ENCODE peak calls at places on chromosome 3, in eight cellular contexts. M is NCI-H82; D is MM.1S; O is NCI-H2081; J is activated T-cell treated with anti-CD3 and anti-CD28 coated beads, Interleukin-2, amount 50 U/mL, for 72 hours; Q is A549; P is CD14-positive monocyte; G is naive thymus-derived CD4-positive, alpha-beta T cell. C is an unnamed sample.

GRCh38 chr3:47443611-47443995 is 32.1 kb downstream of the SCAP start:
- DNase-seq in M (peak; percentile 17), P (no peak), Q (peak; percentile 67), D (no peak), J (no peak), G (no peak), O (no peak), C (no peak)

GRCh38 chr3:127535901-127536817 is 54.4 kb downstream of the TPRA1 start:
- DNase-seq in D (peak; percentile 20), J (no peak), O (peak; percentile 82), M (no peak), G (no peak), P (no peak), Q (no peak), C (no peak)

GRCh38 chr3:13507791-13508339 is 27.8 kb downstream of the HDAC11 start:
- DNase-seq in M (no peak), Q (no peak), D (no peak), J (no peak), O (no peak), G (no peak), P (no peak), C (no peak)

GRCh38 chr3:184602406-184603155 is 41.0 kb downstream of the EPHB3 start:
- DNase-seq in M (peak; percentile 40), D (no peak), J (no peak), P (peak; percentile 28), O (no peak), G (no peak), Q (no peak), C (no peak)

GRCh38 chr3:61985020-61985419 is 388.3 kb downstream of the FEZF2 start:
- DNase-seq in G (no peak), J (no peak), D (no peak), Q (no peak), O (no peak), M (no peak), P (no peak), C (no peak)

GRCh38 chr3:187211532-187212274 is 14.4 kb downstream of the RTP1 start:
- DNase-seq in M (no peak), Q (no peak), P (no peak), D (no peak), O (no peak), G (no peak), J (no peak), C (no peak)

GRCh38 chr3:30073622-30074021 is 532.8 kb upstream of the TGFBR2 start:
- DNase-seq in G (no peak), Q (peak; percentile 18), M (no peak), O (no peak), D (no peak), P (no peak), J (no peak), C (no peak)

GRCh38 chr3:42780892-42781700 is 8.0 kb upstream of the CCDC13 start:
- DNase-seq in M (peak; percentile 82), G (peak; percentile 67), O (peak; percentile 76), Q (peak; percentile 64), D (peak; percentile 65), J (peak; percentile 19), P (no peak), C (no peak)

GRCh38 chr3:195150194-195151118 is 120.5 kb downstream of the XXYLT1 start:
- DNase-seq in O (peak; percentile 33), M (no peak), D (peak; percentile 74), G (peak; percentile 29), J (peak; percentile 41), P (peak; percentile 59), Q (no peak), C (no peak)

GRCh38 chr3:43097681-43098080 is 8.2 kb downstream of the POMGNT2 start:
- DNase-seq in P (no peak), G (no peak), O (no peak), M (peak; percentile 39), D (no peak), Q (no peak), J (no peak), C (no peak)

GRCh38 chr3:25910997-25911396 is 121.1 kb downstream of the OXSM start:
- DNase-seq in Q (peak; percentile 52), D (peak; percentile 24), P (no peak), M (peak; percentile 65), J (peak; percentile 63), O (no peak), G (peak; percentile 29), C (no peak)

GRCh38 chr3:115659253-115659652 is 35.9 kb downstream of the GAP43 start:
- DNase-seq in P (no peak), O (no peak), G (peak; percentile 16), J (no peak), M (peak; percentile 43), D (peak; percentile 62), Q (no peak), C (no peak)

GRCh38 chr3:143265501-143266070 is 146.0 kb downstream of the CHST2 start:
- DNase-seq in G (no peak), Q (no peak), J (no peak), D (no peak), P (no peak), M (no peak), O (no peak), C (no peak)

GRCh38 chr3:171390531-171390930 is 69.7 kb downstream of the TNIK start:
- DNase-seq in D (no peak), J (no peak), G (no peak), P (no peak), O (no peak), M (no peak), Q (no peak), C (no peak)

GRCh38 chr3:43290961-43291360 is 4.6 kb downstream of the SNRK start:
- DNase-seq in D (no peak), O (no peak), J (no peak), G (no peak), Q (no peak), M (no peak), P (no peak), C (no peak)

GRCh38 chr3:53160660-53161344 is at the start of gene PRKCD:
- DNase-seq in O (peak; percentile 43), G (peak; percentile 77), J (peak; percentile 81), P (peak; percentile 77), M (peak; percentile 76), Q (peak; percentile 68), D (peak; percentile 83), C (no peak)